ENCODE peak calls at places on chromosomes 5 and 9, in five cellular contexts. D is cardiac muscle cell, S is PC-9, U is endothelial cell of umbilical vein, L is astrocyte. M is an unnamed sample.

GRCh38 chr9:108439967-108440366 is 415.8 kb downstream of the ACTL7B start:
- DNase-seq in D (no peak), S (peak; percentile 81), U (peak; percentile 40), L (peak; percentile 79), M (no peak)

GRCh38 chr5:20972419-20972925 is 984.5 kb upstream of the CDH18 start:
- DNase-seq in D (peak; percentile 34), S (peak; percentile 43), U (peak; percentile 39), L (peak; percentile 48), M (peak; percentile 77)

GRCh38 chr5:170278611-170279500 is 18.7 kb downstream of the LCP2 start:
- DNase-seq in D (no peak), S (no peak), U (no peak), L (no peak), M (no peak)

GRCh38 chr9:63816742-63817621 is 1468.0 kb downstream of the FOXD4L5 start:
- DNase-seq in D (peak; percentile 68), S (peak; percentile 37), U (peak; percentile 69), L (peak; percentile 81), M (peak; percentile 91)

GRCh38 chr5:44389410-44389879 is at the start of gene FGF10:
- DNase-seq in D (peak; percentile 89), S (no peak), U (peak; percentile 17), L (no peak), M (peak; percentile 73)

GRCh38 chr9:124493794-124494479 is 13.3 kb downstream of the NR5A1 start:
- DNase-seq in D (no peak), S (no peak), U (no peak), L (no peak), M (no peak)

GRCh38 chr9:127880143-127880542 is 2.7 kb upstream of the AK1 start:
- DNase-seq in D (no peak), S (no peak), U (no peak), L (no peak), M (no peak)

GRCh38 chr5:128693779-128694178 is 155.7 kb upstream of the FBN2 start:
- DNase-seq in D (no peak), S (no peak), U (no peak), L (no peak), M (no peak)

GRCh38 chr9:136117291-136118060 is 1.2 kb downstream of the TMEM250 start:
- DNase-seq in D (no peak), S (no peak), U (no peak), L (no peak), M (no peak)

GRCh38 chr9:91258448-91258847 is 103.3 kb downstream of the AUH start:
- DNase-seq in D (no peak), S (no peak), U (no peak), L (no peak), M (no peak)

GRCh38 chr5:6393596-6394194 is 15.3 kb upstream of the MED10 start:
- DNase-seq in D (no peak), S (no peak), U (no peak), L (no peak), M (no peak)

GRCh38 chr5:78753093-78753531 is 104.5 kb upstream of the LHFPL2 start:
- DNase-seq in D (no peak), S (peak; percentile 61), U (no peak), L (no peak), M (no peak)

GRCh38 chr9:8961186-8961666 is 1161.6 kb upstream of the DMAC1 start:
- DNase-seq in D (no peak), S (no peak), U (no peak), L (no peak), M (peak; percentile 70)

GRCh38 chr5:163571755-163572154 is 66.3 kb downstream of the MAT2B start:
- DNase-seq in D (no peak), S (no peak), U (no peak), L (peak; percentile 97), M (no peak)

GRCh38 chr9:37209431-37210386 is 89.3 kb downstream of the ZCCHC7 start:
- DNase-seq in D (peak; percentile 12), S (no peak), U (peak; percentile 26), L (no peak), M (no peak)

GRCh38 chr5:74094096-74094778 is 468.2 kb downstream of the ARHGEF28 start:
- DNase-seq in D (no peak), S (no peak), U (peak; percentile 76), L (peak; percentile 37), M (no peak)

GRCh38 chr5:115321309-115321708 is 24.9 kb upstream of the CCDC112 start:
- DNase-seq in D (no peak), S (peak; percentile 37), U (no peak), L (peak; percentile 75), M (no peak)

GRCh38 chr9:34035656-34036055 is 13.0 kb downstream of the UBAP2 start:
- DNase-seq in D (no peak), S (no peak), U (no peak), L (no peak), M (no peak)

GRCh38 chr9:21060919-21061561 is 16.7 kb downstream of the IFNB1 start:
- DNase-seq in D (no peak), S (no peak), U (no peak), L (peak; percentile 19), M (no peak)

GRCh38 chr9:76756273-76756650 is 8.0 kb upstream of the PCA3 start:
- DNase-seq in D (peak; percentile 24), S (no peak), U (no peak), L (no peak), M (no peak)

GRCh38 chr9:120570296-120570695 is 9.7 kb downstream of the CDK5RAP2 start:
- DNase-seq in D (no peak), S (no peak), U (no peak), L (no peak), M (no peak)

GRCh38 chr5:150272531-150272930 is 17.0 kb downstream of the CAMK2A start:
- DNase-seq in D (peak; percentile 74), S (peak; percentile 38), U (peak; percentile 18), L (no peak), M (no peak)

GRCh38 chr9:131590449-131590848 is 45.1 kb downstream of the PRRT1B start:
- DNase-seq in D (no peak), S (no peak), U (no peak), L (no peak), M (no peak)

GRCh38 chr5:131375351-131375750 is 111.5 kb downstream of the CDC42SE2 start:
- DNase-seq in D (no peak), S (no peak), U (no peak), L (no peak), M (no peak)

GRCh38 chr9:92786298-92786697 is 21.7 kb upstream of the BICD2 start:
- DNase-seq in D (no peak), S (no peak), U (no peak), L (no peak), M (no peak)

GRCh38 chr5:170470275-170470674 is 33.5 kb upstream of the KCNIP1 start:
- DNase-seq in D (no peak), S (no peak), U (no peak), L (no peak), M (no peak)

GRCh38 chr5:38749861-38750260 is 96.0 kb upstream of the OSMR start:
- DNase-seq in D (no peak), S (no peak), U (no peak), L (no peak), M (no peak)

GRCh38 chr5:38753776-38754175 is 92.0 kb upstream of the OSMR start:
- DNase-seq in D (no peak), S (no peak), U (no peak), L (peak; percentile 40), M (no peak)

GRCh38 chr5:38755171-38755570 is 90.6 kb upstream of the OSMR start:
- DNase-seq in D (no peak), S (no peak), U (no peak), L (peak; percentile 75), M (no peak)

GRCh38 chr5:38752622-38753021 is 93.2 kb upstream of the OSMR start:
- DNase-seq in D (no peak), S (no peak), U (no peak), L (no peak), M (no peak)

GRCh38 chr5:38751103-38751502 is 94.7 kb upstream of the OSMR start:
- DNase-seq in D (no peak), S (no peak), U (no peak), L (no peak), M (no peak)
- TF ChIP-seq CTCF in D (peak; percentile 36), S (peak; percentile 27), U (peak; percentile 7), L (no peak), M (no peak)

DNA sequence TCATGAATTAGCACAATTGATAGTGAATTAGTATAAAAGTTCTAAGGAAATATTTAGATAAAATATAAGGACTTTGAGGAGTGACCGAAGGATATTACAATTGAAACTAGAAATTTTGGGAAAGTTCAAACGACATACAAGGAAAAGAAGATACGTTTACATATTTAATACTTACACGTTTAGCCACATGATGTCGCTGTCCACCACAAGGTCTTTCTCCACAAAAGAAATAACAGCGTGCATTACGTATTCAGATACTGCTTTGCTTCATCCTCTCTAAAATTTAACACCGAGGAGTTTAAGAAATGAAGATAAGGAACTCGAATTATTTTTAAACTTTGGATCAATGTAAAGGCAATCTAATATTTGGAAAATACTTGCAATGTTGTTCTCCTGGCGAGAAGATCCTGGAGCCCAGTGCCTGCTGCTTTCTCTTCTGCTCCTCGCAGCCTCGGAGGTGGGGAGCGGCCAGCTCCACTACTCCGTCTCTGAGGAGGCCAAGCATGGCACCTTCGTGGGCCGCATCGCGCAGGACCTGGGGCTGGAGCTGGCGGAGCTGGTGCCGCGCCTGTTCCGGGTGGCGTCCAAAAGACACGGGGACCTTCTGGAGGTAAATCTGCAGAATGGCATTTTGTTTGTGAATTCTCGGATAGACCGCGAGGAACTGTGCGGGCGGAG is at the start of gene PCDHA3:
- DNase-seq in D (no peak), S (no peak), U (peak; percentile 34), L (peak; percentile 6), M (no peak)
- H3K4me3 ChIP-seq in D (no peak within 1 kb of the TSS), S (no peak within 1 kb of the TSS), U (no peak within 1 kb of the TSS), L (no peak within 1 kb of the TSS), M (peak within 1 kb of the TSS; percentile 66)

GRCh38 chr5:68478306-68479091 is 262.9 kb downstream of the PIK3R1 start:
- DNase-seq in D (no peak), S (no peak), U (no peak), L (peak; percentile 58), M (no peak)

GRCh38 chr5:68479524-68479923 is 264.0 kb downstream of the PIK3R1 start:
- DNase-seq in D (no peak), S (no peak), U (no peak), L (no peak), M (no peak)

GRCh38 chr5:68475476-68475875 is 259.9 kb downstream of the PIK3R1 start:
- DNase-seq in D (no peak), S (no peak), U (no peak), L (no peak), M (no peak)

GRCh38 chr5:68480385-68480940 is 264.9 kb downstream of the PIK3R1 start:
- DNase-seq in D (no peak), S (no peak), U (no peak), L (no peak), M (no peak)

GRCh38 chr5:68476854-68477253 is 261.3 kb downstream of the PIK3R1 start:
- DNase-seq in D (no peak), S (no peak), U (no peak), L (no peak), M (no peak)
- TF ChIP-seq CTCF in D (peak; percentile 29), S (no peak), U (peak; percentile 11), L (no peak), M (no peak)

GRCh38 chr9:111036946-111037743 is 1.1 kb downstream of the LPAR1 start:
- DNase-seq in D (no peak), S (no peak), U (no peak), L (peak; percentile 33), M (no peak)

GRCh38 chr9:111037744-111038335 is 430 bp downstream of the LPAR1 start:
- DNase-seq in D (peak; percentile 81), S (no peak), U (no peak), L (peak; percentile 16), M (no peak)

GRCh38 chr9:111038336-111039202 is at the start of gene LPAR1:
- DNase-seq in D (peak; percentile 75), S (no peak), U (no peak), L (peak; percentile 47), M (peak; percentile 79)

GRCh38 chr9:111040494-111040893 is 2.2 kb upstream of the LPAR1 start:
- DNase-seq in D (no peak), S (no peak), U (no peak), L (no peak), M (no peak)

GRCh38 chr9:111039203-111039907 is 1.1 kb upstream of the LPAR1 start:
- DNase-seq in D (no peak), S (no peak), U (no peak), L (no peak), M (no peak)
- H3K4me3 ChIP-seq in D (peak overlapping the region; percentile 55), S (peak overlapping the region; percentile 69), U (no peak overlapping the region), L (peak overlapping the region; percentile 74), M (peak overlapping the region; percentile 81)

M was measured in coronary artery.